ENCODE peak calls at places on chromosomes 6 and 20, in nine cellular contexts. One of them, this sample, is unnamed. For H3K4me1, the result is how much of the 10 kb centered on the place peaks cover.

GRCh38 chr20:52667358-52667757 is 304.8 kb upstream of the TSHZ2 start:
- DNase-seq in stomach: no peak
- DNase-seq in H1: no peak
- DNase-seq in spleen: no peak
- DNase-seq in upper lobe of left lung: no peak
- DNase-seq in breast epithelium: no peak
- DNase-seq in GM23338: no peak
- DNase-seq in SK-N-SH: no peak
- DNase-seq in endothelial cell of umbilical vein: no peak
- DNase-seq in this sample: no peak

GRCh38 chr6:126118058-126118759 is 131.9 kb downstream of the TRMT11 start:
- DNase-seq in stomach: no peak
- DNase-seq in H1: no peak
- DNase-seq in spleen: no peak
- DNase-seq in upper lobe of left lung: no peak
- DNase-seq in breast epithelium: no peak
- DNase-seq in GM23338: no peak
- DNase-seq in SK-N-SH: no peak
- DNase-seq in endothelial cell of umbilical vein: no peak
- DNase-seq in this sample: no peak

GRCh38 chr6:129006685-129007514 is 124.0 kb downstream of the LAMA2 start:
- DNase-seq in stomach: no peak
- DNase-seq in H1: no peak
- DNase-seq in spleen: no peak
- DNase-seq in upper lobe of left lung: no peak
- DNase-seq in breast epithelium: no peak
- DNase-seq in GM23338: no peak
- DNase-seq in SK-N-SH: no peak
- DNase-seq in endothelial cell of umbilical vein: no peak
- DNase-seq in this sample: no peak

GRCh38 chr20:58891686-58892125 is 39.2 kb downstream of the GNAS start:
- DNase-seq in stomach: peak
- DNase-seq in H1: no peak
- DNase-seq in spleen: no peak
- DNase-seq in upper lobe of left lung: peak
- DNase-seq in breast epithelium: no peak
- DNase-seq in GM23338: peak
- DNase-seq in SK-N-SH: peak
- DNase-seq in endothelial cell of umbilical vein: no peak
- DNase-seq in this sample: no peak

GRCh38 chr6:64330694-64331309 is 695.2 kb downstream of the PHF3 start:
- DNase-seq in stomach: peak
- DNase-seq in H1: peak
- DNase-seq in spleen: no peak
- DNase-seq in upper lobe of left lung: no peak
- DNase-seq in breast epithelium: peak
- DNase-seq in GM23338: peak
- DNase-seq in SK-N-SH: no peak
- DNase-seq in endothelial cell of umbilical vein: peak
- DNase-seq in this sample: no peak

GRCh38 chr6:140316966-140317365 is 942.5 kb upstream of the CITED2 start:
- DNase-seq in stomach: no peak
- DNase-seq in H1: no peak
- DNase-seq in spleen: no peak
- DNase-seq in upper lobe of left lung: no peak
- DNase-seq in breast epithelium: no peak
- DNase-seq in GM23338: no peak
- DNase-seq in SK-N-SH: no peak
- DNase-seq in endothelial cell of umbilical vein: no peak
- DNase-seq in this sample: no peak

GRCh38 chr6:123986938-123987337 is 183.3 kb downstream of the NKAIN2 start:
- DNase-seq in stomach: no peak
- DNase-seq in H1: no peak
- DNase-seq in spleen: no peak
- DNase-seq in upper lobe of left lung: no peak
- DNase-seq in breast epithelium: no peak
- DNase-seq in GM23338: no peak
- DNase-seq in SK-N-SH: no peak
- DNase-seq in endothelial cell of umbilical vein: no peak
- DNase-seq in this sample: no peak

GRCh38 chr20:40771848-40772247 is 82.8 kb upstream of the MAFB start:
- DNase-seq in stomach: no peak
- DNase-seq in H1: no peak
- DNase-seq in spleen: no peak
- DNase-seq in upper lobe of left lung: no peak
- DNase-seq in breast epithelium: no peak
- DNase-seq in GM23338: no peak
- DNase-seq in SK-N-SH: no peak
- DNase-seq in endothelial cell of umbilical vein: no peak
- DNase-seq in this sample: no peak

GRCh38 chr6:37209461-37210205 is 39.7 kb downstream of the PIM1 start:
- DNase-seq in stomach: no peak
- DNase-seq in H1: no peak
- DNase-seq in spleen: no peak
- DNase-seq in upper lobe of left lung: no peak
- DNase-seq in breast epithelium: no peak
- DNase-seq in GM23338: no peak
- DNase-seq in SK-N-SH: no peak
- DNase-seq in endothelial cell of umbilical vein: no peak
- DNase-seq in this sample: no peak

DNA sequence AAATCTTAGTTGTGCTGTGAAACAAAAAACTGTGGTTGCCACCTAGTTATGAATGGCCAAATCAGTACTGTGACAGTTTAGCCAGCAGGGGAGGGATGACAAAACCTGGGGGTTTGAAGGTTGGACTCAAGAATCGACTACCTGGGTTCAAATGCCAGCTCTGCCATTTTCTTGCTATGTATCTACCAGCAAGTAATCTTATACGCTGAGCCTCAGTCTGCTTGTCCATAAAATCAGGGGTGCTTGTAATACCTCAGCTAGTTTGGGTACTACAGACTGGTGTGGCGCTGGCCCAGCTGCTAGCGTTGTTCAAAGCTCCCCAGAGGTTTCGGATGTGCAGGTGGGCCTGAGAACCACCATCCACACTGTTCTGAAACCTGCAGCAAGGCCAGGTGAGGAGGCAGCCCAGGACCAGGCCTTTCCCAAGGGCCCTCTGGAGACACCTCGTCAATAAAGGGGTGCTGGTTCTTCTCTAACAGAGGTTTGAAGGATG is 40.4 kb downstream of the TRAM2 start:
- DNase-seq in stomach: no peak
- DNase-seq in H1: no peak
- DNase-seq in spleen: no peak
- DNase-seq in upper lobe of left lung: no peak
- DNase-seq in breast epithelium: no peak
- DNase-seq in GM23338: no peak
- DNase-seq in SK-N-SH: no peak
- DNase-seq in endothelial cell of umbilical vein: no peak
- DNase-seq in this sample: no peak
- H3K4me1 ChIP-seq in stomach: under half
- H3K4me1 ChIP-seq in H1: under half
- H3K4me1 ChIP-seq in spleen: under half
- H3K4me1 ChIP-seq in upper lobe of left lung: under half
- H3K4me1 ChIP-seq in breast epithelium: under half
- H3K4me1 ChIP-seq in GM23338: under half
- H3K4me1 ChIP-seq in SK-N-SH: under half
- H3K4me1 ChIP-seq in endothelial cell of umbilical vein: half or more
- H3K4me1 ChIP-seq in this sample: under half

GRCh38 chr6:84770521-84770920 is 6.1 kb upstream of the TBX18 start:
- DNase-seq in stomach: no peak
- DNase-seq in H1: no peak
- DNase-seq in spleen: no peak
- DNase-seq in upper lobe of left lung: no peak
- DNase-seq in breast epithelium: no peak
- DNase-seq in GM23338: no peak
- DNase-seq in SK-N-SH: no peak
- DNase-seq in endothelial cell of umbilical vein: no peak
- DNase-seq in this sample: no peak

GRCh38 chr6:84772428-84773132 is 8.2 kb upstream of the TBX18 start:
- DNase-seq in stomach: no peak
- DNase-seq in H1: no peak
- DNase-seq in spleen: peak
- DNase-seq in upper lobe of left lung: peak
- DNase-seq in breast epithelium: no peak
- DNase-seq in GM23338: peak
- DNase-seq in SK-N-SH: peak
- DNase-seq in endothelial cell of umbilical vein: no peak
- DNase-seq in this sample: no peak

GRCh38 chr6:84773133-84773430 is 8.7 kb upstream of the TBX18 start:
- DNase-seq in stomach: no peak
- DNase-seq in H1: no peak
- DNase-seq in spleen: no peak
- DNase-seq in upper lobe of left lung: no peak
- DNase-seq in breast epithelium: no peak
- DNase-seq in GM23338: peak
- DNase-seq in SK-N-SH: no peak
- DNase-seq in endothelial cell of umbilical vein: peak
- DNase-seq in this sample: no peak

GRCh38 chr6:84773431-84774173 is 9.2 kb upstream of the TBX18 start:
- DNase-seq in stomach: no peak
- DNase-seq in H1: no peak
- DNase-seq in spleen: peak
- DNase-seq in upper lobe of left lung: peak
- DNase-seq in breast epithelium: no peak
- DNase-seq in GM23338: peak
- DNase-seq in SK-N-SH: peak
- DNase-seq in endothelial cell of umbilical vein: peak
- DNase-seq in this sample: peak

GRCh38 chr6:84771732-84772131 is 7.3 kb upstream of the TBX18 start:
- DNase-seq in stomach: no peak
- DNase-seq in H1: no peak
- DNase-seq in spleen: no peak
- DNase-seq in upper lobe of left lung: no peak
- DNase-seq in breast epithelium: no peak
- DNase-seq in GM23338: no peak
- DNase-seq in SK-N-SH: no peak
- DNase-seq in endothelial cell of umbilical vein: peak
- DNase-seq in this sample: no peak
- TF ChIP-seq CTCF in stomach: no peak
- TF ChIP-seq CTCF in H1: no peak
- TF ChIP-seq CTCF in spleen: no peak
- TF ChIP-seq CTCF in upper lobe of left lung: no peak
- TF ChIP-seq CTCF in breast epithelium: no peak
- TF ChIP-seq CTCF in GM23338: no peak
- TF ChIP-seq CTCF in SK-N-SH: no peak
- TF ChIP-seq CTCF in endothelial cell of umbilical vein: no peak
- TF ChIP-seq CTCF in this sample: no peak

GRCh38 chr6:35343835-35344550 is 1.6 kb downstream of the PPARD start:
- DNase-seq in stomach: no peak
- DNase-seq in H1: no peak
- DNase-seq in spleen: no peak
- DNase-seq in upper lobe of left lung: no peak
- DNase-seq in breast epithelium: no peak
- DNase-seq in GM23338: no peak
- DNase-seq in SK-N-SH: peak
- DNase-seq in endothelial cell of umbilical vein: no peak
- DNase-seq in this sample: no peak

GRCh38 chr6:35341557-35341956 is 801 bp upstream of the PPARD start:
- DNase-seq in stomach: no peak
- DNase-seq in H1: no peak
- DNase-seq in spleen: no peak
- DNase-seq in upper lobe of left lung: no peak
- DNase-seq in breast epithelium: no peak
- DNase-seq in GM23338: peak
- DNase-seq in SK-N-SH: no peak
- DNase-seq in endothelial cell of umbilical vein: no peak
- DNase-seq in this sample: no peak

GRCh38 chr6:35343092-35343834 is 905 bp downstream of the PPARD start:
- DNase-seq in stomach: peak
- DNase-seq in H1: no peak
- DNase-seq in spleen: peak
- DNase-seq in upper lobe of left lung: no peak
- DNase-seq in breast epithelium: no peak
- DNase-seq in GM23338: no peak
- DNase-seq in SK-N-SH: peak
- DNase-seq in endothelial cell of umbilical vein: peak
- DNase-seq in this sample: no peak

DNA sequence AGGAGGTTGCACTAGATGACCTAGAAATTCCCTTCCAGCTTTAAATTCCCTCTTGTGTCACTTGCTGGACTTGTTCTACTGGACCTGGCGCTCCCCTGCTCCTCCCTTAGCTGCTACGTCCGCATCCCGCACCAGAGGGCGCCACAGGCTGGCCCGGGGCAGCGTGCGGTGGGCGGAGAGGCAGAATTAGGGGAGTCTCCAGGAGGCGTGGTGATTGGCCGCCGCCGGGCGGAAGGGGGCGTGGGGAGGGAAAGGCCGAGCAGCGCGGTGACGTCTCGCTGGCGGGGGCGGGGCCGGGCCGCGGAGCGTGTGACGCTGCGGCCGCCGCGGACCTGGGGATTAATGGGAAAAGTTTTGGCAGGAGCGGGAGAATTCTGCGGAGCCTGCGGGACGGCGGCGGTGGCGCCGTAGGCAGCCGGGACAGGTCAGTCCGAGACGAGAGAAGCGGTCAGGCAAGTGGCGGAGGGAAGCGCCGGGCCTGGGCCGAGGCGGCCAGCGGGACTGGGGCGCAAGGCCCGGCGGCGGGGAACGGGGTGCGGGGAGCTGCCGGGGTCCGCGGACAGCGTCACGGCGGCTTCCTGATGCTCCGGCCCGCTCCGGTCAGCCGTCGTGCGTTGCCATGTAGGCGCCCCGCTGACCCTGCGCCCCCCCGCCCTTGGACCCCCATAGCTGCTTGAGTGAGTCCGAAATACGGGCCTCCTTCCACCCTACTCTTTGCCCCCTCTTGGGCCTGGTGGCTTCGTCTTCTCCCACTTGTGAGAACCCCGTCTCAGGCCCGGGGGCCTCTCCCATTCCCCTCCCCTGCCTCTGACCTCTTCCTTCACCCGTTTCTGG is at the start of gene PPARD:
- DNase-seq in stomach: peak
- DNase-seq in H1: peak
- DNase-seq in spleen: peak
- DNase-seq in upper lobe of left lung: peak
- DNase-seq in breast epithelium: peak
- DNase-seq in GM23338: peak
- DNase-seq in SK-N-SH: peak
- DNase-seq in endothelial cell of umbilical vein: peak
- DNase-seq in this sample: peak
- TF ChIP-seq POLR2AphosphoS5 in stomach: peak
- TF ChIP-seq POLR2AphosphoS5 in H1: no peak
- TF ChIP-seq POLR2AphosphoS5 in spleen: peak
- TF ChIP-seq POLR2AphosphoS5 in upper lobe of left lung: peak
- TF ChIP-seq POLR2AphosphoS5 in breast epithelium: peak
- TF ChIP-seq POLR2AphosphoS5 in GM23338: peak
- TF ChIP-seq POLR2AphosphoS5 in SK-N-SH: no peak
- TF ChIP-seq POLR2AphosphoS5 in endothelial cell of umbilical vein: peak
- TF ChIP-seq POLR2AphosphoS5 in this sample: peak

GRCh38 chr6:147448212-147448611 is 60.3 kb upstream of the SAMD5 start:
- DNase-seq in stomach: peak
- DNase-seq in H1: peak
- DNase-seq in spleen: peak
- DNase-seq in upper lobe of left lung: peak
- DNase-seq in breast epithelium: no peak
- DNase-seq in GM23338: peak
- DNase-seq in SK-N-SH: no peak
- DNase-seq in endothelial cell of umbilical vein: no peak
- DNase-seq in this sample: no peak

GRCh38 chr6:147449405-147450161 is 58.9 kb upstream of the SAMD5 start:
- DNase-seq in stomach: no peak
- DNase-seq in H1: no peak
- DNase-seq in spleen: no peak
- DNase-seq in upper lobe of left lung: no peak
- DNase-seq in breast epithelium: no peak
- DNase-seq in GM23338: no peak
- DNase-seq in SK-N-SH: no peak
- DNase-seq in endothelial cell of umbilical vein: no peak
- DNase-seq in this sample: no peak

GRCh38 chr6:147448775-147449174 is 59.7 kb upstream of the SAMD5 start:
- DNase-seq in stomach: no peak
- DNase-seq in H1: no peak
- DNase-seq in spleen: no peak
- DNase-seq in upper lobe of left lung: no peak
- DNase-seq in breast epithelium: no peak
- DNase-seq in GM23338: no peak
- DNase-seq in SK-N-SH: no peak
- DNase-seq in endothelial cell of umbilical vein: no peak
- DNase-seq in this sample: no peak
- H3K4me1 ChIP-seq in stomach: under half
- H3K4me1 ChIP-seq in H1: under half
- H3K4me1 ChIP-seq in spleen: under half
- H3K4me1 ChIP-seq in upper lobe of left lung: under half
- H3K4me1 ChIP-seq in breast epithelium: under half
- H3K4me1 ChIP-seq in GM23338: under half
- H3K4me1 ChIP-seq in SK-N-SH: under half
- H3K4me1 ChIP-seq in endothelial cell of umbilical vein: under half
- H3K4me1 ChIP-seq in this sample: under half

This sample was measured in esophagus muscularis mucosa.